ENCODE peak calls at places on chromosome 22, in seven cellular contexts. P is uterus, W is lower leg skin, O is endothelial cell of umbilical vein, H is psoas muscle, N is IMR-90, A is BJ. B is an unnamed sample.

GRCh38 chr22:37428649-37429586 is 1.6 kb upstream of the ELFN2 start:
- DNase-seq in P (no peak), W (no peak), O (peak), H (no peak), N (peak), A (no peak), B (no peak)

GRCh38 chr22:27609411-27610029 is 192.0 kb downstream of the MN1 start:
- DNase-seq in P (no peak), W (no peak), O (no peak), H (no peak), N (no peak), A (no peak), B (no peak)

GRCh38 chr22:37273846-37274225 is 8.5 kb upstream of the CYTH4 start:
- DNase-seq in P (no peak), W (no peak), O (no peak), H (no peak), N (no peak), A (no peak), B (no peak)

GRCh38 chr22:25448435-25449051 is 115.9 kb upstream of the GRK3 start:
- DNase-seq in P (no peak), W (no peak), O (peak), H (no peak), N (peak), A (no peak), B (peak)

GRCh38 chr22:41915783-41916493 is 1.1 kb upstream of the SHISA8 start:
- DNase-seq in P (no peak), W (no peak), O (no peak), H (no peak), N (no peak), A (no peak), B (no peak)

GRCh38 chr22:26045855-26046254 is 123.4 kb upstream of the SEZ6L start:
- DNase-seq in P (no peak), W (no peak), O (no peak), H (no peak), N (no peak), A (no peak), B (no peak)

GRCh38 chr22:22552630-22553029 is 6.4 kb downstream of the PRAME start:
- DNase-seq in P (no peak), W (no peak), O (no peak), H (no peak), N (no peak), A (no peak), B (no peak)

GRCh38 chr22:11253000-11253511 is 4274.9 kb upstream of the OR11H1 start:
- DNase-seq in P (peak), W (no peak), O (no peak), H (peak), N (no peak), A (no peak), B (no peak)

GRCh38 chr22:48897959-48898358 is 929.7 kb downstream of the BRD1 start:
- DNase-seq in P (no peak), W (no peak), O (no peak), H (no peak), N (no peak), A (no peak), B (no peak)

GRCh38 chr22:26471522-26471921 is 12.1 kb downstream of the HPS4 start:
- DNase-seq in P (no peak), W (no peak), O (peak), H (peak), N (peak), A (peak), B (peak)

GRCh38 chr22:25643232-25644000 is 78.9 kb downstream of the GRK3 start:
- DNase-seq in P (no peak), W (no peak), O (no peak), H (no peak), N (no peak), A (no peak), B (no peak)

GRCh38 chr22:49420651-49421050 is 407.0 kb downstream of the BRD1 start:
- DNase-seq in P (no peak), W (no peak), O (no peak), H (no peak), N (no peak), A (no peak), B (no peak)

GRCh38 chr22:49527611-49528419 is 299.9 kb downstream of the BRD1 start:
- DNase-seq in P (no peak), W (no peak), O (no peak), H (no peak), N (no peak), A (no peak), B (no peak)

GRCh38 chr22:26658671-26659478 is 1.5 kb downstream of the MIAT start:
- DNase-seq in P (peak), W (peak), O (peak), H (peak), N (peak), A (peak), B (peak)

GRCh38 chr22:19705181-19705934 is 8.9 kb upstream of the SEPTIN5 start:
- DNase-seq in P (no peak), W (no peak), O (no peak), H (no peak), N (no peak), A (no peak), B (no peak)

GRCh38 chr22:17237031-17237668 is 17.9 kb upstream of the ADA2 start:
- DNase-seq in P (no peak), W (no peak), O (no peak), H (no peak), N (no peak), A (no peak), B (no peak)

GRCh38 chr22:19382240-19382639 is 49.3 kb downstream of the HIRA start:
- DNase-seq in P (no peak), W (no peak), O (no peak), H (no peak), N (no peak), A (no peak), B (no peak)

GRCh38 chr22:44246615-44247326 is 66.0 kb downstream of the SHISAL1 start:
- DNase-seq in P (no peak), W (no peak), O (no peak), H (no peak), N (no peak), A (no peak), B (no peak)

GRCh38 chr22:38940985-38941384 is 16.4 kb upstream of the APOBEC3A start:
- DNase-seq in P (no peak), W (no peak), O (no peak), H (no peak), N (no peak), A (no peak), B (no peak)

GRCh38 chr22:39443416-39443815 is 13.4 kb upstream of the MGAT3 start:
- DNase-seq in P (no peak), W (no peak), O (no peak), H (no peak), N (no peak), A (no peak), B (no peak)

GRCh38 chr22:22207845-22208564 is 36.6 kb upstream of the VPREB1 start:
- DNase-seq in P (peak), W (peak), O (peak), H (peak), N (peak), A (no peak), B (peak)

GRCh38 chr22:40541300-40541699 is 95.2 kb downstream of the MRTFA start:
- DNase-seq in P (no peak), W (no peak), O (no peak), H (no peak), N (no peak), A (no peak), B (peak)

GRCh38 chr22:48750826-48751440 is 1076.7 kb downstream of the BRD1 start:
- DNase-seq in P (no peak), W (peak), O (no peak), H (no peak), N (no peak), A (no peak), B (no peak)

GRCh38 chr22:36339171-36340065 is 48.3 kb downstream of the MYH9 start:
- DNase-seq in P (no peak), W (no peak), O (peak), H (no peak), N (peak), A (no peak), B (no peak)

GRCh38 chr22:40453676-40454075 is 83.3 kb downstream of the SGSM3 start:
- DNase-seq in P (no peak), W (no peak), O (no peak), H (no peak), N (peak), A (no peak), B (no peak)

GRCh38 chr22:37061611-37062365 is 10.2 kb downstream of the KCTD17 start:
- DNase-seq in P (no peak), W (no peak), O (no peak), H (no peak), N (no peak), A (no peak), B (no peak)

GRCh38 chr22:37501610-37502341 is 15.6 kb upstream of the MFNG start:
- DNase-seq in P (no peak), W (no peak), O (peak), H (peak), N (peak), A (peak), B (no peak)

GRCh38 chr22:35561796-35562526 is 21.3 kb downstream of the RASD2 start:
- DNase-seq in P (no peak), W (no peak), O (no peak), H (no peak), N (peak), A (no peak), B (peak)

GRCh38 chr22:44187652-44188230 is 7.0 kb downstream of the PARVG start:
- DNase-seq in P (no peak), W (no peak), O (no peak), H (no peak), N (no peak), A (no peak), B (no peak)

GRCh38 chr22:37571258-37571991 is 8.5 kb downstream of the LGALS2 start:
- DNase-seq in P (no peak), W (no peak), O (no peak), H (no peak), N (peak), A (no peak), B (peak)

GRCh38 chr22:48361099-48361639 is 1466.5 kb downstream of the BRD1 start:
- DNase-seq in P (no peak), W (no peak), O (no peak), H (no peak), N (no peak), A (no peak), B (no peak)

GRCh38 chr22:36325163-36326031 is 62.4 kb downstream of the MYH9 start:
- DNase-seq in P (peak), W (peak), O (peak), H (peak), N (peak), A (peak), B (peak)

GRCh38 chr22:36332623-36333331 is 55.0 kb downstream of the MYH9 start:
- DNase-seq in P (no peak), W (no peak), O (peak), H (no peak), N (peak), A (no peak), B (peak)

GRCh38 chr22:33210129-33210784 is 152.1 kb upstream of the SYN3 start:
- DNase-seq in P (no peak), W (no peak), O (peak), H (no peak), N (peak), A (no peak), B (peak)

GRCh38 chr22:33202455-33202854 is 144.3 kb upstream of the SYN3 start:
- DNase-seq in P (no peak), W (no peak), O (no peak), H (no peak), N (no peak), A (no peak), B (no peak)

DNA sequence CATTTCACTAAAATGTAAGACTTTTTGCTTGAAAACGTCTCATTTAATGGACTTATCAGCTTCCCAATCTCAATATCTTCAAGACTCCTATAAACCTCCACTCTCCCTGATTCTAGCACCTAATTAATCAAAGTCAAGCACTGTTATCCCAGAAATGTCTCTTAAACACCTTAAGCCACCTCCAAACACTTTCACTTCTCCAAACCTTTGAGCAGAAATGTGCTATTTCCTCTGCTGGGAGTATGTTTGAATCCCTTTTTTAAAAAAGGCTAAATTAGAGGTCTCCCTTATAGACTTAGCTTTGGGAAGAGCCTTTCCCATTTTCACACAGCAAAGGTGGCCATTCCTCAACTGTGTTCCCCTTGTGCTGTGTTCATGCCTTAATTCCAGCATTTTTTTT is 146.2 kb upstream of the SYN3 start:
- DNase-seq in P (no peak), W (no peak), O (no peak), H (no peak), N (no peak), A (no peak), B (no peak)
- TF ChIP-seq CTCF in P (no peak), W (no peak), O (no peak), H (no peak), N (no peak), A (no peak), B (no peak)

GRCh38 chr22:29670615-29671014 is 49.2 kb upstream of the CABP7 start:
- DNase-seq in P (no peak), W (no peak), O (no peak), H (no peak), N (no peak), A (no peak), B (no peak)
- H3K4me3 ChIP-seq in P (no peak), W (no peak), O (no peak), H (no peak), N (no peak), A (no peak), B (no peak)

GRCh38 chr22:45833613-45834012 is 143.3 kb downstream of the WNT7B start:
- DNase-seq in P (no peak), W (no peak), O (no peak), H (no peak), N (no peak), A (no peak), B (no peak)

GRCh38 chr22:45832180-45832579 is 144.8 kb downstream of the WNT7B start:
- DNase-seq in P (no peak), W (no peak), O (no peak), H (no peak), N (no peak), A (no peak), B (no peak)

GRCh38 chr22:45830531-45831245 is 146.3 kb downstream of the WNT7B start:
- DNase-seq in P (no peak), W (no peak), O (peak), H (no peak), N (peak), A (peak), B (peak)

GRCh38 chr22:45832959-45833580 is 143.9 kb downstream of the WNT7B start:
- DNase-seq in P (no peak), W (no peak), O (no peak), H (no peak), N (no peak), A (no peak), B (peak)

GRCh38 chr22:45831394-45831793 is 145.6 kb downstream of the WNT7B start:
- DNase-seq in P (no peak), W (no peak), O (peak), H (no peak), N (peak), A (no peak), B (peak)
- TF ChIP-seq CTCF in P (peak), W (no peak), O (peak), H (peak), N (peak), A (peak), B (peak)

DNA sequence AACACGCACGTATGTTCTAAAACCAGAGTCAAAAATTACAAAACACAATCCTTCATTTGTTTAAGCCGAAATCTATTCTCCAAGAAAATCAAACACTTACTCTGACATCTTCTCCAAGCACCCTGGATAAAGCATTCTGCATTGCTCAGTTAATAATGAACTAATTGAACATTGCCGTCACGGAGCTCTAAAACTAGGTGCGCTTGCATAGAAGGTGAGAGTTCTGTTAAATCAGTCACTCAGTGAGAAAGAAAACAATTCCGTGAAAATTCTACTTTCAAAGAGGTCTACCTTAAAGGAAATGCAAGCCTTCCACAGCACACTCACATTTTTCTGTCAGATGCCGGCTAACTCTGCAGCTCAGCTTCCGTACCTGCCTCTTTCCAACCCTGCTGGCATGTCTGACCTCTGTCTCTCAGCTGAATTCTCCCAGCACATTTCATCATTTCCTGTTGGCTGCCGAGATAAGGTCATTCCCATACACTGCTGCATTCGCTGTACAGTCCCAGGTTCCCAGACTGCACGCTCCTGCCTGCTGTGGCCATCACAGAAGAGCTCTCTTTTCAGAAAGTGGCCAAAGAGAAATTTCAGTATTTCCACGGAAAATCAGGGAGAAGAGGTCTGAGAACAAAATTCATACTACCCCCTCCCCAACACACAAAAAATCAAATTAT is 55.3 kb downstream of the PACSIN2 start:
- DNase-seq in P (no peak), W (no peak), O (peak), H (peak), N (peak), A (no peak), B (peak)
- H3K4me3 ChIP-seq in P (peak), W (no peak), O (no peak), H (peak), N (no peak), A (no peak), B (peak)

DNA sequence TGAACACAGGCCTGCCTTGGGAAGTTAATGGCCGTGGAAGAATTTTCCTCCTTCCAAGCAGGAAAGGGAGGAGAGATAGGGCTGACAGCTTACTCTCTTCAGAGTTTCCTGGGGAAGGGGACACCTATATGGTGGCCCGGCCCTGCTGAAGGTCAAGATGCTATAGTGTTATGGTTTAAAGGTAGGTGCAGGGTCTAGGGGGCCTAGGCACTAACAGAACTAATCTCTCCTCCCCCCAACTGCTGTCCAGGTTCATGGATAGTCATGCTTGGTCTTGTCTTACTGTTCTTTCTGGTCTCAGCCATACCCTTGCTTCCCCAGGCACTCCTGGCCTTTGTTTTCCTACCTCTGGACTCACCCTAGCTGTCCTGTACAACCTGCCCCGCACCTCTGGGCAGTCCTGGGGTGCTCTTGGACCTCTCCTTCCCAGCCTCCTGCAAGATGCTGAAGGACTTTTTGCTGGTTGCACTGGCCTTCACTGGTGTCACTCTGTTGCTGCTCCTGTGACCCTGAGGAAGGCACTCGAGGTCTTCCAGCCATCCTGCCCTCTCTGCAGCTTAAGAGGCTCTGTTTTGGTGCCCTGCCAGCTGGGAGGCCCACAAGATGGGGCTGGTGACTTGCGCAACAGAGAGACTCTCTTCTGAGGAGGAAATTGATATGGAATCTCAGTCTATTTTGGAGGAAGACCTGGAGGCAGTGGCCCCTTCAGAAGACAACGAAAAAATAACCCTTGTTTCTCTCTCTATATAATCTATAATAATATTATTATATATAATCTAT is 17.9 kb downstream of the SEC14L3 start:
- DNase-seq in P (no peak), W (no peak), O (no peak), H (no peak), N (no peak), A (no peak), B (no peak)
- TF ChIP-seq CTCF in P (no peak), W (no peak), O (no peak), H (no peak), N (no peak), A (no peak), B (no peak)

GRCh38 chr22:23892626-23893445 is 1.3 kb upstream of the MIF start:
- DNase-seq in P (no peak), W (no peak), O (no peak), H (no peak), N (no peak), A (no peak), B (no peak)
- H3K4me3 ChIP-seq in P (no peak), W (no peak), O (no peak), H (no peak), N (no peak), A (no peak), B (no peak)

B was measured in bronchial epithelial cell.